ENCODE peak calls at places on chromosomes 16 and 17, in four cellular contexts. One of them, this sample, is unnamed.

GRCh38 chr17:82494236-82495055 is 25.1 kb upstream of the FOXK2 start:
- DNase-seq in lower lobe of right lung: peak
- DNase-seq in ELR: peak
- DNase-seq in T-helper 17 cell: peak
- DNase-seq in this sample: peak

GRCh38 chr16:53745753-53746258 is 41.9 kb downstream of the FTO start:
- DNase-seq in T-helper 17 cell: no peak
- DNase-seq in lower lobe of right lung: no peak
- DNase-seq in ELR: peak
- DNase-seq in this sample: no peak

GRCh38 chr17:49373115-49373514 is 11.1 kb upstream of the ZNF652 start:
- DNase-seq in T-helper 17 cell: no peak
- DNase-seq in lower lobe of right lung: no peak
- DNase-seq in ELR: no peak
- DNase-seq in this sample: no peak

GRCh38 chr17:8892338-8892690 is 24.8 kb upstream of the PIK3R6 start:
- DNase-seq in T-helper 17 cell: no peak
- DNase-seq in ELR: peak
- DNase-seq in lower lobe of right lung: no peak
- DNase-seq in this sample: no peak

GRCh38 chr16:69595127-69596036 is 29.6 kb downstream of the NFAT5 start:
- DNase-seq in lower lobe of right lung: no peak
- DNase-seq in T-helper 17 cell: no peak
- DNase-seq in ELR: peak
- DNase-seq in this sample: no peak

GRCh38 chr17:13337864-13338371 is 263.8 kb downstream of the HS3ST3A1 start:
- DNase-seq in T-helper 17 cell: no peak
- DNase-seq in lower lobe of right lung: no peak
- DNase-seq in ELR: peak
- DNase-seq in this sample: no peak

GRCh38 chr17:31085563-31085962 is 9.2 kb upstream of the NF1 start:
- DNase-seq in T-helper 17 cell: no peak
- DNase-seq in lower lobe of right lung: no peak
- DNase-seq in ELR: peak
- DNase-seq in this sample: no peak

GRCh38 chr16:66751135-66751991 is at the start of gene DYNC1LI2:
- DNase-seq in T-helper 17 cell: peak
- DNase-seq in ELR: peak
- DNase-seq in lower lobe of right lung: peak
- DNase-seq in this sample: peak

GRCh38 chr16:57127037-57127763 is 34.8 kb downstream of the CPNE2 start:
- DNase-seq in T-helper 17 cell: no peak
- DNase-seq in lower lobe of right lung: no peak
- DNase-seq in ELR: no peak
- DNase-seq in this sample: no peak

GRCh38 chr17:42275527-42276358 is 448 bp downstream of the STAT5B start:
- DNase-seq in lower lobe of right lung: no peak
- DNase-seq in T-helper 17 cell: peak
- DNase-seq in ELR: peak
- DNase-seq in this sample: peak

GRCh38 chr16:1183235-1183907 is 30.5 kb downstream of the CACNA1H start:
- DNase-seq in T-helper 17 cell: no peak
- DNase-seq in lower lobe of right lung: no peak
- DNase-seq in ELR: no peak
- DNase-seq in this sample: no peak

GRCh38 chr17:47013341-47013740 is 34.3 kb upstream of the RPRML start:
- DNase-seq in T-helper 17 cell: no peak
- DNase-seq in lower lobe of right lung: no peak
- DNase-seq in ELR: no peak
- DNase-seq in this sample: no peak

GRCh38 chr16:1494129-1494640 is 1.0 kb downstream of the TELO2 start:
- DNase-seq in T-helper 17 cell: no peak
- DNase-seq in ELR: peak
- DNase-seq in lower lobe of right lung: peak
- DNase-seq in this sample: peak

GRCh38 chr17:46157443-46158107 is 35.7 kb downstream of the KANSL1 start:
- DNase-seq in ELR: no peak
- DNase-seq in lower lobe of right lung: no peak
- DNase-seq in T-helper 17 cell: no peak
- DNase-seq in this sample: no peak

GRCh38 chr17:78356163-78356713 is 3.6 kb downstream of the SOCS3 start:
- DNase-seq in ELR: peak
- DNase-seq in T-helper 17 cell: peak
- DNase-seq in lower lobe of right lung: peak
- DNase-seq in this sample: peak

GRCh38 chr17:43427362-43428043 is 28.7 kb downstream of the ARL4D start:
- DNase-seq in lower lobe of right lung: no peak
- DNase-seq in T-helper 17 cell: no peak
- DNase-seq in ELR: no peak
- DNase-seq in this sample: no peak

GRCh38 chr16:1428511-1428910 is 2.4 kb upstream of the PERCC1 start:
- DNase-seq in T-helper 17 cell: no peak
- DNase-seq in lower lobe of right lung: no peak
- DNase-seq in ELR: peak
- DNase-seq in this sample: peak

GRCh38 chr16:2715519-2715918 is 4.5 kb downstream of the PRSS27 start:
- DNase-seq in ELR: peak
- DNase-seq in lower lobe of right lung: peak
- DNase-seq in T-helper 17 cell: peak
- DNase-seq in this sample: peak

GRCh38 chr17:28520687-28521086 is 14.5 kb downstream of the FOXN1 start:
- DNase-seq in ELR: no peak
- DNase-seq in T-helper 17 cell: no peak
- DNase-seq in lower lobe of right lung: no peak
- DNase-seq in this sample: no peak